ENCODE peak calls at places on chromosomes 3 and 15, in seven cellular contexts. One of them, this sample, is unnamed.
A peak's percentile ranks its signal among the peaks of the same experiment; 100 is the strongest.

GRCh38 chr3:25728101-25728500 is 55.1 kb downstream of the NGLY1 start:
- DNase-seq in effector memory CD4-positive, alpha-beta T cell: no peak
- DNase-seq in activated T-helper 2 cell treated with anti-CD3 and anti-CD28 coated beads, Interferon-gamma antibody, Interleukin-2, Interleukin-4, amounts not matched to agents 10 μg/mL and 5 μg/mL and 100 μg/mL, durations not matched to agents 14 hours and 24 hours and 36 hours: no peak
- DNase-seq in thoracic aorta: no peak
- DNase-seq in activated CD4-positive, alpha-beta T cell treated with anti-CD3 and anti-CD28 coated beads for 4 hours: no peak
- DNase-seq in ELR: no peak
- DNase-seq in neural crest cell: no peak
- DNase-seq in this sample: no peak

GRCh38 chr3:39216176-39216790 is 23.9 kb upstream of the XIRP1 start:
- DNase-seq in effector memory CD4-positive, alpha-beta T cell: no peak
- DNase-seq in ELR: no peak
- DNase-seq in thoracic aorta: no peak
- DNase-seq in neural crest cell: no peak
- DNase-seq in activated T-helper 2 cell treated with anti-CD3 and anti-CD28 coated beads, Interferon-gamma antibody, Interleukin-2, Interleukin-4, amounts not matched to agents 10 μg/mL and 5 μg/mL and 100 μg/mL, durations not matched to agents 14 hours and 24 hours and 36 hours: no peak
- DNase-seq in activated CD4-positive, alpha-beta T cell treated with anti-CD3 and anti-CD28 coated beads for 4 hours: no peak
- DNase-seq in this sample: no peak

GRCh38 chr3:171863920-171864319 is 20.8 kb downstream of the TMEM212 start:
- DNase-seq in activated CD4-positive, alpha-beta T cell treated with anti-CD3 and anti-CD28 coated beads for 4 hours: no peak
- DNase-seq in activated T-helper 2 cell treated with anti-CD3 and anti-CD28 coated beads, Interferon-gamma antibody, Interleukin-2, Interleukin-4, amounts not matched to agents 10 μg/mL and 5 μg/mL and 100 μg/mL, durations not matched to agents 14 hours and 24 hours and 36 hours: no peak
- DNase-seq in neural crest cell: no peak
- DNase-seq in thoracic aorta: no peak
- DNase-seq in effector memory CD4-positive, alpha-beta T cell: no peak
- DNase-seq in ELR: no peak
- DNase-seq in this sample: no peak

GRCh38 chr3:33768578-33768977 is 29.9 kb upstream of the PDCD6IP start:
- DNase-seq in neural crest cell: no peak
- DNase-seq in ELR: no peak
- DNase-seq in effector memory CD4-positive, alpha-beta T cell: no peak
- DNase-seq in thoracic aorta: no peak
- DNase-seq in activated CD4-positive, alpha-beta T cell treated with anti-CD3 and anti-CD28 coated beads for 4 hours: no peak
- DNase-seq in activated T-helper 2 cell treated with anti-CD3 and anti-CD28 coated beads, Interferon-gamma antibody, Interleukin-2, Interleukin-4, amounts not matched to agents 10 μg/mL and 5 μg/mL and 100 μg/mL, durations not matched to agents 14 hours and 24 hours and 36 hours: no peak
- DNase-seq in this sample: no peak

GRCh38 chr3:15610083-15610482 is 8.5 kb downstream of the BTD start:
- DNase-seq in effector memory CD4-positive, alpha-beta T cell: no peak
- DNase-seq in neural crest cell: no peak
- DNase-seq in ELR: peak; percentile 87
- DNase-seq in thoracic aorta: no peak
- DNase-seq in activated T-helper 2 cell treated with anti-CD3 and anti-CD28 coated beads, Interferon-gamma antibody, Interleukin-2, Interleukin-4, amounts not matched to agents 10 μg/mL and 5 μg/mL and 100 μg/mL, durations not matched to agents 14 hours and 24 hours and 36 hours: no peak
- DNase-seq in activated CD4-positive, alpha-beta T cell treated with anti-CD3 and anti-CD28 coated beads for 4 hours: no peak
- DNase-seq in this sample: no peak

GRCh38 chr3:100536093-100536492 is 43.7 kb downstream of the TMEM45A start:
- DNase-seq in neural crest cell: no peak
- DNase-seq in activated T-helper 2 cell treated with anti-CD3 and anti-CD28 coated beads, Interferon-gamma antibody, Interleukin-2, Interleukin-4, amounts not matched to agents 10 μg/mL and 5 μg/mL and 100 μg/mL, durations not matched to agents 14 hours and 24 hours and 36 hours: no peak
- DNase-seq in activated CD4-positive, alpha-beta T cell treated with anti-CD3 and anti-CD28 coated beads for 4 hours: no peak
- DNase-seq in thoracic aorta: no peak
- DNase-seq in ELR: peak; percentile 42
- DNase-seq in effector memory CD4-positive, alpha-beta T cell: no peak
- DNase-seq in this sample: no peak

GRCh38 chr3:175383366-175383765 is 524.2 kb downstream of the NAALADL2 start:
- DNase-seq in activated CD4-positive, alpha-beta T cell treated with anti-CD3 and anti-CD28 coated beads for 4 hours: no peak
- DNase-seq in ELR: no peak
- DNase-seq in activated T-helper 2 cell treated with anti-CD3 and anti-CD28 coated beads, Interferon-gamma antibody, Interleukin-2, Interleukin-4, amounts not matched to agents 10 μg/mL and 5 μg/mL and 100 μg/mL, durations not matched to agents 14 hours and 24 hours and 36 hours: no peak
- DNase-seq in effector memory CD4-positive, alpha-beta T cell: no peak
- DNase-seq in neural crest cell: no peak
- DNase-seq in thoracic aorta: no peak
- DNase-seq in this sample: peak; percentile 56

GRCh38 chr3:61858054-61858453 is 296.7 kb downstream of the PTPRG start:
- DNase-seq in activated T-helper 2 cell treated with anti-CD3 and anti-CD28 coated beads, Interferon-gamma antibody, Interleukin-2, Interleukin-4, amounts not matched to agents 10 μg/mL and 5 μg/mL and 100 μg/mL, durations not matched to agents 14 hours and 24 hours and 36 hours: no peak
- DNase-seq in thoracic aorta: no peak
- DNase-seq in neural crest cell: no peak
- DNase-seq in effector memory CD4-positive, alpha-beta T cell: no peak
- DNase-seq in activated CD4-positive, alpha-beta T cell treated with anti-CD3 and anti-CD28 coated beads for 4 hours: no peak
- DNase-seq in ELR: peak; percentile 31
- DNase-seq in this sample: peak; percentile 15

GRCh38 chr3:34683851-34684250 is 885.4 kb downstream of the PDCD6IP start:
- DNase-seq in thoracic aorta: no peak
- DNase-seq in neural crest cell: peak; percentile 63
- DNase-seq in ELR: peak; percentile 27
- DNase-seq in activated CD4-positive, alpha-beta T cell treated with anti-CD3 and anti-CD28 coated beads for 4 hours: no peak
- DNase-seq in activated T-helper 2 cell treated with anti-CD3 and anti-CD28 coated beads, Interferon-gamma antibody, Interleukin-2, Interleukin-4, amounts not matched to agents 10 μg/mL and 5 μg/mL and 100 μg/mL, durations not matched to agents 14 hours and 24 hours and 36 hours: no peak
- DNase-seq in effector memory CD4-positive, alpha-beta T cell: no peak
- DNase-seq in this sample: peak; percentile 30

GRCh38 chr3:133487204-133487603 is 86.3 kb upstream of the CDV3 start:
- DNase-seq in effector memory CD4-positive, alpha-beta T cell: no peak
- DNase-seq in activated T-helper 2 cell treated with anti-CD3 and anti-CD28 coated beads, Interferon-gamma antibody, Interleukin-2, Interleukin-4, amounts not matched to agents 10 μg/mL and 5 μg/mL and 100 μg/mL, durations not matched to agents 14 hours and 24 hours and 36 hours: no peak
- DNase-seq in thoracic aorta: no peak
- DNase-seq in activated CD4-positive, alpha-beta T cell treated with anti-CD3 and anti-CD28 coated beads for 4 hours: no peak
- DNase-seq in ELR: no peak
- DNase-seq in neural crest cell: no peak
- DNase-seq in this sample: no peak

GRCh38 chr3:20064387-20064786 is 24.1 kb downstream of the KAT2B start:
- DNase-seq in effector memory CD4-positive, alpha-beta T cell: no peak
- DNase-seq in neural crest cell: no peak
- DNase-seq in activated CD4-positive, alpha-beta T cell treated with anti-CD3 and anti-CD28 coated beads for 4 hours: no peak
- DNase-seq in activated T-helper 2 cell treated with anti-CD3 and anti-CD28 coated beads, Interferon-gamma antibody, Interleukin-2, Interleukin-4, amounts not matched to agents 10 μg/mL and 5 μg/mL and 100 μg/mL, durations not matched to agents 14 hours and 24 hours and 36 hours: no peak
- DNase-seq in ELR: no peak
- DNase-seq in thoracic aorta: no peak
- DNase-seq in this sample: no peak

GRCh38 chr3:105883798-105884377 is 15.1 kb upstream of the CBLB start:
- DNase-seq in effector memory CD4-positive, alpha-beta T cell: no peak
- DNase-seq in ELR: peak; percentile 24
- DNase-seq in neural crest cell: no peak
- DNase-seq in activated CD4-positive, alpha-beta T cell treated with anti-CD3 and anti-CD28 coated beads for 4 hours: no peak
- DNase-seq in thoracic aorta: no peak
- DNase-seq in activated T-helper 2 cell treated with anti-CD3 and anti-CD28 coated beads, Interferon-gamma antibody, Interleukin-2, Interleukin-4, amounts not matched to agents 10 μg/mL and 5 μg/mL and 100 μg/mL, durations not matched to agents 14 hours and 24 hours and 36 hours: no peak
- DNase-seq in this sample: no peak

GRCh38 chr3:36707623-36708409 is 56.5 kb downstream of the DCLK3 start:
- DNase-seq in effector memory CD4-positive, alpha-beta T cell: no peak
- DNase-seq in thoracic aorta: no peak
- DNase-seq in ELR: peak; percentile 86
- DNase-seq in activated T-helper 2 cell treated with anti-CD3 and anti-CD28 coated beads, Interferon-gamma antibody, Interleukin-2, Interleukin-4, amounts not matched to agents 10 μg/mL and 5 μg/mL and 100 μg/mL, durations not matched to agents 14 hours and 24 hours and 36 hours: no peak
- DNase-seq in neural crest cell: no peak
- DNase-seq in activated CD4-positive, alpha-beta T cell treated with anti-CD3 and anti-CD28 coated beads for 4 hours: no peak
- DNase-seq in this sample: peak; percentile 86

GRCh38 chr3:124292329-124292728 is 300.4 kb upstream of the ROPN1 start:
- DNase-seq in neural crest cell: no peak
- DNase-seq in thoracic aorta: no peak
- DNase-seq in ELR: no peak
- DNase-seq in activated CD4-positive, alpha-beta T cell treated with anti-CD3 and anti-CD28 coated beads for 4 hours: no peak
- DNase-seq in activated T-helper 2 cell treated with anti-CD3 and anti-CD28 coated beads, Interferon-gamma antibody, Interleukin-2, Interleukin-4, amounts not matched to agents 10 μg/mL and 5 μg/mL and 100 μg/mL, durations not matched to agents 14 hours and 24 hours and 36 hours: no peak
- DNase-seq in effector memory CD4-positive, alpha-beta T cell: no peak
- DNase-seq in this sample: no peak

GRCh38 chr3:46923559-46924350 is 46.2 kb downstream of the PTH1R start:
- DNase-seq in thoracic aorta: no peak
- DNase-seq in effector memory CD4-positive, alpha-beta T cell: peak; percentile 17
- DNase-seq in neural crest cell: peak; percentile 34
- DNase-seq in ELR: peak; percentile 58
- DNase-seq in activated T-helper 2 cell treated with anti-CD3 and anti-CD28 coated beads, Interferon-gamma antibody, Interleukin-2, Interleukin-4, amounts not matched to agents 10 μg/mL and 5 μg/mL and 100 μg/mL, durations not matched to agents 14 hours and 24 hours and 36 hours: no peak
- DNase-seq in activated CD4-positive, alpha-beta T cell treated with anti-CD3 and anti-CD28 coated beads for 4 hours: peak; percentile 36
- DNase-seq in this sample: peak; percentile 94

GRCh38 chr3:40623567-40623966 is 98.8 kb downstream of the ZNF621 start:
- DNase-seq in effector memory CD4-positive, alpha-beta T cell: no peak
- DNase-seq in thoracic aorta: no peak
- DNase-seq in ELR: peak; percentile 33
- DNase-seq in activated T-helper 2 cell treated with anti-CD3 and anti-CD28 coated beads, Interferon-gamma antibody, Interleukin-2, Interleukin-4, amounts not matched to agents 10 μg/mL and 5 μg/mL and 100 μg/mL, durations not matched to agents 14 hours and 24 hours and 36 hours: peak; percentile 60
- DNase-seq in neural crest cell: no peak
- DNase-seq in activated CD4-positive, alpha-beta T cell treated with anti-CD3 and anti-CD28 coated beads for 4 hours: no peak
- DNase-seq in this sample: no peak

GRCh38 chr3:124993462-124993861 is 58.9 kb upstream of the MUC13 start:
- DNase-seq in activated T-helper 2 cell treated with anti-CD3 and anti-CD28 coated beads, Interferon-gamma antibody, Interleukin-2, Interleukin-4, amounts not matched to agents 10 μg/mL and 5 μg/mL and 100 μg/mL, durations not matched to agents 14 hours and 24 hours and 36 hours: no peak
- DNase-seq in ELR: no peak
- DNase-seq in thoracic aorta: peak; percentile 11
- DNase-seq in neural crest cell: no peak
- DNase-seq in effector memory CD4-positive, alpha-beta T cell: no peak
- DNase-seq in activated CD4-positive, alpha-beta T cell treated with anti-CD3 and anti-CD28 coated beads for 4 hours: no peak
- DNase-seq in this sample: no peak

GRCh38 chr3:52286777-52287110 is 884 bp upstream of the GLYCTK start:
- DNase-seq in ELR: no peak
- DNase-seq in thoracic aorta: no peak
- DNase-seq in activated T-helper 2 cell treated with anti-CD3 and anti-CD28 coated beads, Interferon-gamma antibody, Interleukin-2, Interleukin-4, amounts not matched to agents 10 μg/mL and 5 μg/mL and 100 μg/mL, durations not matched to agents 14 hours and 24 hours and 36 hours: no peak
- DNase-seq in neural crest cell: no peak
- DNase-seq in effector memory CD4-positive, alpha-beta T cell: no peak
- DNase-seq in activated CD4-positive, alpha-beta T cell treated with anti-CD3 and anti-CD28 coated beads for 4 hours: no peak
- DNase-seq in this sample: peak; percentile 81

GRCh38 chr15:91223902-91224301 is 123.8 kb downstream of the SV2B start:
- DNase-seq in effector memory CD4-positive, alpha-beta T cell: no peak
- DNase-seq in neural crest cell: no peak
- DNase-seq in ELR: no peak
- DNase-seq in thoracic aorta: no peak
- DNase-seq in activated T-helper 2 cell treated with anti-CD3 and anti-CD28 coated beads, Interferon-gamma antibody, Interleukin-2, Interleukin-4, amounts not matched to agents 10 μg/mL and 5 μg/mL and 100 μg/mL, durations not matched to agents 14 hours and 24 hours and 36 hours: no peak
- DNase-seq in activated CD4-positive, alpha-beta T cell treated with anti-CD3 and anti-CD28 coated beads for 4 hours: no peak
- DNase-seq in this sample: no peak

GRCh38 chr3:36480916-36481648 is 100.8 kb downstream of the STAC start:
- DNase-seq in thoracic aorta: no peak
- DNase-seq in neural crest cell: no peak
- DNase-seq in effector memory CD4-positive, alpha-beta T cell: no peak
- DNase-seq in activated T-helper 2 cell treated with anti-CD3 and anti-CD28 coated beads, Interferon-gamma antibody, Interleukin-2, Interleukin-4, amounts not matched to agents 10 μg/mL and 5 μg/mL and 100 μg/mL, durations not matched to agents 14 hours and 24 hours and 36 hours: no peak
- DNase-seq in activated CD4-positive, alpha-beta T cell treated with anti-CD3 and anti-CD28 coated beads for 4 hours: no peak
- DNase-seq in ELR: no peak
- DNase-seq in this sample: no peak

GRCh38 chr3:8817486-8817885 is 48.1 kb upstream of the OXTR start:
- DNase-seq in thoracic aorta: no peak
- DNase-seq in effector memory CD4-positive, alpha-beta T cell: no peak
- DNase-seq in activated CD4-positive, alpha-beta T cell treated with anti-CD3 and anti-CD28 coated beads for 4 hours: no peak
- DNase-seq in ELR: no peak
- DNase-seq in neural crest cell: no peak
- DNase-seq in activated T-helper 2 cell treated with anti-CD3 and anti-CD28 coated beads, Interferon-gamma antibody, Interleukin-2, Interleukin-4, amounts not matched to agents 10 μg/mL and 5 μg/mL and 100 μg/mL, durations not matched to agents 14 hours and 24 hours and 36 hours: no peak
- DNase-seq in this sample: peak; percentile 51

GRCh38 chr3:196177967-196178366 is 33.2 kb downstream of the ZDHHC19 start:
- DNase-seq in ELR: no peak
- DNase-seq in thoracic aorta: no peak
- DNase-seq in effector memory CD4-positive, alpha-beta T cell: no peak
- DNase-seq in activated CD4-positive, alpha-beta T cell treated with anti-CD3 and anti-CD28 coated beads for 4 hours: no peak
- DNase-seq in neural crest cell: no peak
- DNase-seq in activated T-helper 2 cell treated with anti-CD3 and anti-CD28 coated beads, Interferon-gamma antibody, Interleukin-2, Interleukin-4, amounts not matched to agents 10 μg/mL and 5 μg/mL and 100 μg/mL, durations not matched to agents 14 hours and 24 hours and 36 hours: no peak
- DNase-seq in this sample: no peak

GRCh38 chr3:153852355-153852754 is 268.8 kb upstream of the ARHGEF26 start:
- DNase-seq in activated T-helper 2 cell treated with anti-CD3 and anti-CD28 coated beads, Interferon-gamma antibody, Interleukin-2, Interleukin-4, amounts not matched to agents 10 μg/mL and 5 μg/mL and 100 μg/mL, durations not matched to agents 14 hours and 24 hours and 36 hours: no peak
- DNase-seq in thoracic aorta: no peak
- DNase-seq in neural crest cell: no peak
- DNase-seq in ELR: no peak
- DNase-seq in activated CD4-positive, alpha-beta T cell treated with anti-CD3 and anti-CD28 coated beads for 4 hours: no peak
- DNase-seq in effector memory CD4-positive, alpha-beta T cell: no peak
- DNase-seq in this sample: no peak

GRCh38 chr3:17846466-17846865 is 104.0 kb upstream of the TBC1D5 start:
- DNase-seq in neural crest cell: no peak
- DNase-seq in thoracic aorta: no peak
- DNase-seq in ELR: peak; percentile 7
- DNase-seq in activated T-helper 2 cell treated with anti-CD3 and anti-CD28 coated beads, Interferon-gamma antibody, Interleukin-2, Interleukin-4, amounts not matched to agents 10 μg/mL and 5 μg/mL and 100 μg/mL, durations not matched to agents 14 hours and 24 hours and 36 hours: no peak
- DNase-seq in activated CD4-positive, alpha-beta T cell treated with anti-CD3 and anti-CD28 coated beads for 4 hours: no peak
- DNase-seq in effector memory CD4-positive, alpha-beta T cell: no peak
- DNase-seq in this sample: no peak

GRCh38 chr15:59364238-59364637 is 8.4 kb downstream of the MYO1E start:
- DNase-seq in effector memory CD4-positive, alpha-beta T cell: no peak
- DNase-seq in neural crest cell: no peak
- DNase-seq in activated CD4-positive, alpha-beta T cell treated with anti-CD3 and anti-CD28 coated beads for 4 hours: no peak
- DNase-seq in activated T-helper 2 cell treated with anti-CD3 and anti-CD28 coated beads, Interferon-gamma antibody, Interleukin-2, Interleukin-4, amounts not matched to agents 10 μg/mL and 5 μg/mL and 100 μg/mL, durations not matched to agents 14 hours and 24 hours and 36 hours: no peak
- DNase-seq in ELR: peak; percentile 77
- DNase-seq in thoracic aorta: no peak
- DNase-seq in this sample: peak; percentile 62

GRCh38 chr15:74036271-74037170 is 42.0 kb downstream of the PML start:
- DNase-seq in activated CD4-positive, alpha-beta T cell treated with anti-CD3 and anti-CD28 coated beads for 4 hours: no peak
- DNase-seq in ELR: peak; percentile 68
- DNase-seq in thoracic aorta: no peak
- DNase-seq in neural crest cell: peak; percentile 59
- DNase-seq in activated T-helper 2 cell treated with anti-CD3 and anti-CD28 coated beads, Interferon-gamma antibody, Interleukin-2, Interleukin-4, amounts not matched to agents 10 μg/mL and 5 μg/mL and 100 μg/mL, durations not matched to agents 14 hours and 24 hours and 36 hours: no peak
- DNase-seq in effector memory CD4-positive, alpha-beta T cell: no peak
- DNase-seq in this sample: peak; percentile 92

GRCh38 chr3:161576733-161577510 is 80.3 kb downstream of the OTOL1 start:
- DNase-seq in ELR: peak; percentile 46
- DNase-seq in activated CD4-positive, alpha-beta T cell treated with anti-CD3 and anti-CD28 coated beads for 4 hours: no peak
- DNase-seq in thoracic aorta: no peak
- DNase-seq in activated T-helper 2 cell treated with anti-CD3 and anti-CD28 coated beads, Interferon-gamma antibody, Interleukin-2, Interleukin-4, amounts not matched to agents 10 μg/mL and 5 μg/mL and 100 μg/mL, durations not matched to agents 14 hours and 24 hours and 36 hours: no peak
- DNase-seq in effector memory CD4-positive, alpha-beta T cell: no peak
- DNase-seq in neural crest cell: no peak
- DNase-seq in this sample: no peak